ENCODE peak calls at places on chromosomes 4 and X, in five cellular contexts. One of them, this sample, is unnamed.

GRCh38 chr4:155473420-155474095 is 96.8 kb upstream of the MAP9 start:
- DNase-seq in uterus: no peak
- DNase-seq in GM23338: no peak
- DNase-seq in heart left ventricle: no peak
- DNase-seq in tibial artery: no peak
- DNase-seq in this sample: no peak

GRCh38 chrX:43744284-43744683 is 88.2 kb downstream of the MAOA start:
- DNase-seq in uterus: no peak
- DNase-seq in GM23338: no peak
- DNase-seq in heart left ventricle: no peak
- DNase-seq in tibial artery: no peak
- DNase-seq in this sample: no peak

GRCh38 chrX:107979534-107979933 is 2.6 kb downstream of the TEX13B start:
- DNase-seq in uterus: no peak
- DNase-seq in GM23338: no peak
- DNase-seq in heart left ventricle: no peak
- DNase-seq in tibial artery: no peak
- DNase-seq in this sample: no peak

GRCh38 chrX:53269536-53270107 is 11.8 kb downstream of the IQSEC2 start:
- DNase-seq in uterus: no peak
- DNase-seq in GM23338: peak; percentile 15
- DNase-seq in heart left ventricle: no peak
- DNase-seq in tibial artery: no peak
- DNase-seq in this sample: no peak

GRCh38 chr4:162157241-162157640 is 6.6 kb downstream of the FSTL5 start:
- DNase-seq in uterus: no peak
- DNase-seq in GM23338: no peak
- DNase-seq in heart left ventricle: no peak
- DNase-seq in tibial artery: no peak
- DNase-seq in this sample: no peak

GRCh38 chrX:153643431-153644351 is 3.3 kb upstream of the DUSP9 start:
- DNase-seq in uterus: peak; percentile 7
- DNase-seq in GM23338: peak; percentile 22
- DNase-seq in heart left ventricle: no peak
- DNase-seq in tibial artery: no peak
- DNase-seq in this sample: no peak

GRCh38 chrX:45775462-45775861 is 574.8 kb upstream of the DIPK2B start:
- DNase-seq in uterus: no peak
- DNase-seq in GM23338: peak; percentile 34
- DNase-seq in heart left ventricle: no peak
- DNase-seq in tibial artery: no peak
- DNase-seq in this sample: peak; percentile 75

GRCh38 chrX:28058906-28059305 is 77.7 kb upstream of the DCAF8L1 start:
- DNase-seq in uterus: no peak
- DNase-seq in GM23338: no peak
- DNase-seq in heart left ventricle: no peak
- DNase-seq in tibial artery: no peak
- DNase-seq in this sample: no peak

GRCh38 chrX:7746861-7747260 is 96.1 kb upstream of the VCX start:
- DNase-seq in uterus: no peak
- DNase-seq in GM23338: no peak
- DNase-seq in heart left ventricle: no peak
- DNase-seq in tibial artery: no peak
- DNase-seq in this sample: no peak

GRCh38 chr4:173752610-173753009 is 222.6 kb upstream of the HAND2 start:
- DNase-seq in uterus: no peak
- DNase-seq in GM23338: peak; percentile 92
- DNase-seq in heart left ventricle: no peak
- DNase-seq in tibial artery: no peak
- DNase-seq in this sample: peak; percentile 49

GRCh38 chr4:72186714-72187113 is 154.9 kb downstream of the NPFFR2 start:
- DNase-seq in uterus: no peak
- DNase-seq in GM23338: no peak
- DNase-seq in heart left ventricle: no peak
- DNase-seq in tibial artery: no peak
- DNase-seq in this sample: no peak

GRCh38 chrX:119181491-119181890 is 53.9 kb upstream of the KIAA1210 start:
- DNase-seq in uterus: no peak
- DNase-seq in GM23338: peak; percentile 66
- DNase-seq in heart left ventricle: no peak
- DNase-seq in tibial artery: no peak
- DNase-seq in this sample: no peak

GRCh38 chr4:93199492-93199891 is 629.1 kb upstream of the ATOH1 start:
- DNase-seq in uterus: no peak
- DNase-seq in GM23338: peak; percentile 89
- DNase-seq in heart left ventricle: no peak
- DNase-seq in tibial artery: no peak
- DNase-seq in this sample: peak; percentile 16

GRCh38 chrX:17812763-17813162 is 48.3 kb downstream of the RAI2 start:
- DNase-seq in uterus: peak; percentile 57
- DNase-seq in GM23338: peak; percentile 39
- DNase-seq in heart left ventricle: no peak
- DNase-seq in tibial artery: no peak
- DNase-seq in this sample: no peak

GRCh38 chr4:168843635-168844034 is 166.4 kb downstream of the CBR4 start:
- DNase-seq in uterus: no peak
- DNase-seq in GM23338: no peak
- DNase-seq in heart left ventricle: no peak
- DNase-seq in tibial artery: no peak
- DNase-seq in this sample: no peak

GRCh38 chrX:69060631-69061408 is 104.4 kb downstream of the PJA1 start:
- DNase-seq in uterus: peak; percentile 63
- DNase-seq in GM23338: peak; percentile 48
- DNase-seq in heart left ventricle: peak; percentile 38
- DNase-seq in tibial artery: no peak
- DNase-seq in this sample: no peak

GRCh38 chrX:130299279-130300009 is 30.7 kb upstream of the ZNF280C start:
- DNase-seq in uterus: no peak
- DNase-seq in GM23338: peak; percentile 13
- DNase-seq in heart left ventricle: no peak
- DNase-seq in tibial artery: no peak
- DNase-seq in this sample: no peak

DNA sequence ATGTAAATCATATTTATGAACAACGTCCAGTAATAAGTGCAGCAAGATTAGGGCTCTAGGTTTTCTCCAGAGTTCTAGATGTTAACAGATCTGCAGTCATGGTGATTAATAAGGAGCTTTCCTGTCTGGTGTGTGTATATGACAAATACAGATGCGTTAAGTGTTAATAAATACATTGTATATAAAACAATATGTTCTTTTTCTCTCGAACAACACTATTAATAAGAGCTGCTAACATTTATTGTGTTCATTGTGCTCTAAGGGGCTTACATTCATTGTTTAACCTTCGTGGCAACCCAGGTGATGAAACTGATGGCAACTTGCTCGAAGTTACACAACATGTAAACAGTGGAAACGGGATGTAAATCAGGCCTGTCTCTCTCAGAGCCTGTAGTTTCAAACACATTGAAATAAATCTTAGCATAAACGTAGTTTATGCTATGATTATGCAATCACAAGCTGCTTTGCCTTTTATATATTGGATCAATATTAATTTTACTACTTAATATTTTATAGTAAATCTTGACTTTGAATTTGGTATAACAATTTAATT is 547 bp upstream of the CLGN start:
- DNase-seq in uterus: no peak
- DNase-seq in GM23338: peak; percentile 17
- DNase-seq in heart left ventricle: no peak
- DNase-seq in tibial artery: no peak
- DNase-seq in this sample: no peak
- H3K27ac ChIP-seq in uterus: no peak overlapping the region
- H3K27ac ChIP-seq in GM23338: no peak overlapping the region
- H3K27ac ChIP-seq in heart left ventricle: peak overlapping the region; percentile 83
- H3K27ac ChIP-seq in tibial artery: no peak overlapping the region
- H3K27ac ChIP-seq in this sample: no peak overlapping the region

GRCh38 chrX:70132244-70132643 is 1.0 kb upstream of the IGBP1 start:
- DNase-seq in uterus: no peak
- DNase-seq in GM23338: no peak
- DNase-seq in heart left ventricle: no peak
- DNase-seq in tibial artery: no peak
- DNase-seq in this sample: no peak
- H3K4me3 ChIP-seq in uterus: no peak overlapping the region
- H3K4me3 ChIP-seq in GM23338: no peak overlapping the region
- H3K4me3 ChIP-seq in heart left ventricle: no peak overlapping the region
- H3K4me3 ChIP-seq in tibial artery: no peak overlapping the region
- H3K4me3 ChIP-seq in this sample: no peak overlapping the region

DNA sequence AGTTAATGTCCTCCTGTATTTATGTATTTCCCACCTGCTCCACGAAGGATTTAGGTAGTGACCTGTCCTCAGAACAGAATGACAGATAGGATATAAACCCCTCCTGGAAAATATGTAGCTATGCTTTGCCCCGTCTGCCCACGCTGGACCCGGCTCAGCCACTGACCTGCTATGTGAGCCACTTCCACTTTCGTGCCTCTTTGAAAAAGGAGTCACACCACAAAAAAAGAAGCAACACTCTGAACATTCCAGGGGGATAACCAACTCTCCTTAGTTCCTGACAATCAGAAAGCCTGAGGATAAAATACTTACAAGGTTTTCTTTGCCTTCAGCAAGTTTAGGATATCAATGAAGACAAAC is 11.1 kb downstream of the ACSL1 start:
- DNase-seq in uterus: no peak
- DNase-seq in GM23338: no peak
- DNase-seq in heart left ventricle: no peak
- DNase-seq in tibial artery: peak; percentile 31
- DNase-seq in this sample: no peak
- H3K4me1 ChIP-seq in uterus: no peaks in the 10 kb centered on the region
- H3K4me1 ChIP-seq in GM23338: peaks cover 6% of the 10 kb centered on the region
- H3K4me1 ChIP-seq in heart left ventricle: peaks cover 77% of the 10 kb centered on the region
- H3K4me1 ChIP-seq in tibial artery: peaks cover 31% of the 10 kb centered on the region
- H3K4me1 ChIP-seq in this sample: peaks cover 35% of the 10 kb centered on the region

GRCh38 chr4:101306764-101307615 is 40.3 kb downstream of the PPP3CA start:
- DNase-seq in uterus: no peak
- DNase-seq in GM23338: no peak
- DNase-seq in heart left ventricle: no peak
- DNase-seq in tibial artery: no peak
- DNase-seq in this sample: no peak

GRCh38 chr4:101304916-101305315 is 42.4 kb downstream of the PPP3CA start:
- DNase-seq in uterus: no peak
- DNase-seq in GM23338: peak; percentile 34
- DNase-seq in heart left ventricle: no peak
- DNase-seq in tibial artery: no peak
- DNase-seq in this sample: peak; percentile 59

GRCh38 chr4:101306225-101306624 is 41.1 kb downstream of the PPP3CA start:
- DNase-seq in uterus: no peak
- DNase-seq in GM23338: peak; percentile 39
- DNase-seq in heart left ventricle: no peak
- DNase-seq in tibial artery: no peak
- DNase-seq in this sample: peak; percentile 32

GRCh38 chr4:101307901-101308300 is 39.4 kb downstream of the PPP3CA start:
- DNase-seq in uterus: no peak
- DNase-seq in GM23338: no peak
- DNase-seq in heart left ventricle: no peak
- DNase-seq in tibial artery: no peak
- DNase-seq in this sample: no peak
- H3K27ac ChIP-seq in uterus: no peak overlapping the region
- H3K27ac ChIP-seq in GM23338: no peak overlapping the region
- H3K27ac ChIP-seq in heart left ventricle: no peak overlapping the region
- H3K27ac ChIP-seq in tibial artery: no peak overlapping the region
- H3K27ac ChIP-seq in this sample: no peak overlapping the region

GRCh38 chr4:3870567-3870962 is 104.4 kb downstream of the ADRA2C start:
- DNase-seq in uterus: no peak
- DNase-seq in GM23338: no peak
- DNase-seq in heart left ventricle: no peak
- DNase-seq in tibial artery: no peak
- DNase-seq in this sample: no peak

GRCh38 chr4:3873446-3874415 is 107.5 kb downstream of the ADRA2C start:
- DNase-seq in uterus: no peak
- DNase-seq in GM23338: peak; percentile 83
- DNase-seq in heart left ventricle: no peak
- DNase-seq in tibial artery: peak; percentile 63
- DNase-seq in this sample: peak; percentile 40

GRCh38 chr4:3872834-3873313 is 106.7 kb downstream of the ADRA2C start:
- DNase-seq in uterus: no peak
- DNase-seq in GM23338: peak; percentile 66
- DNase-seq in heart left ventricle: no peak
- DNase-seq in tibial artery: no peak
- DNase-seq in this sample: peak; percentile 35

GRCh38 chr4:3871181-3871852 is 105.1 kb downstream of the ADRA2C start:
- DNase-seq in uterus: no peak
- DNase-seq in GM23338: peak; percentile 94
- DNase-seq in heart left ventricle: no peak
- DNase-seq in tibial artery: peak; percentile 45
- DNase-seq in this sample: no peak

DNA sequence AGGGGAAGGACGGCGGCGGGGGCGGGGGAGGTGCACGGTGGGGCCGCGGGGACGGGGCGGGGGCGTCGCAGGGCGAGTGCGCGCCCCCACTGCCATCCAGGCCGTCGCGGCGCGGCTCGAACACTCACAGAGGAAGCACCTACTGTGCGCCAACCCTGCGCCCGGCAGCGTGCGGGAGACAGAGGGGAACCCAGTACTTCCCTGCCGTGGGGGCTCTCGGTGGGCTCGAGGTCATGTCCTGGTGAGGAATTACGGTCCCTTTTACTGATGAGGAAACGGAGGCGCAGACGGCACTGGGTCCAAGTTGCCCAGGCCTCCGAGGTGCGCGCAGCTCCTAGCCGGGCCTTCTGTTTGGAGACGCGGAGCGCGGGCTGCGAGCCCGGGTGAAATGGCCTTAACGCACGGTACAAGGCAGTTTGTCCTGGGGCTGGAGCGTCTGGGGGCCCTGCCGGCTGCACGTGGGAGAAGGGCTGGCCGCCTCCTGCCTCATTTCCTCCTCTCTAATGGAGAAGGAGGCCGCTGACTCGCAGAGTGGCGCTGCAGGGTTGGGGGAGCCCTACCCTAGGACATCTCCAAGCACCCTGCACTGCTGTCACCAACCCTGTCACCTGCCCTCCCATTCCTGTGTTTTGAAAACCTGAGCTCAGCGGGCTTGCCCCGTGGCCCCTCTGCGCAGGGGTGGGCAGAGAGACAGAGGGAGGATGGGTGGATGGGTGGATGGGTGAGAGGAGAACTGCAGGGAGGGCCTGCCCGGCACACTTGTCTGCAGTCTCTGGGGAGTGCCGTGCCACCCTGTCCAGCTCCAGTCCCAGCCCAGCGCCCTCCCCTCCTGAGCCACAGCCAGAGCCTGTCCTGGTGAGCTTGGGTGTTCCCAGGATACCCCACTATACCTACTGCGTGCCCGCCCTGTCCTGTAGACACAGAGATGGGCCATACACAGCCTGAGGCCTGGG is 106.0 kb downstream of the ADRA2C start:
- DNase-seq in uterus: no peak
- DNase-seq in GM23338: peak; percentile 56
- DNase-seq in heart left ventricle: no peak
- DNase-seq in tibial artery: peak; percentile 56
- DNase-seq in this sample: no peak
- H3K4me3 ChIP-seq in uterus: no peak overlapping the region
- H3K4me3 ChIP-seq in GM23338: peak overlapping the region; percentile 59
- H3K4me3 ChIP-seq in heart left ventricle: no peak overlapping the region
- H3K4me3 ChIP-seq in tibial artery: no peak overlapping the region
- H3K4me3 ChIP-seq in this sample: no peak overlapping the region

GRCh38 chr4:122833999-122834398 is 7.4 kb downstream of the FGF2 start:
- DNase-seq in uterus: no peak
- DNase-seq in GM23338: peak; percentile 45
- DNase-seq in heart left ventricle: no peak
- DNase-seq in tibial artery: no peak
- DNase-seq in this sample: no peak
- H3K4me1 ChIP-seq in uterus: peaks cover 17% of the 10 kb centered on the region
- H3K4me1 ChIP-seq in GM23338: peaks cover 84% of the 10 kb centered on the region
- H3K4me1 ChIP-seq in heart left ventricle: no peaks in the 10 kb centered on the region
- H3K4me1 ChIP-seq in tibial artery: peaks cover 85% of the 10 kb centered on the region
- H3K4me1 ChIP-seq in this sample: peaks cover 56% of the 10 kb centered on the region